ENCODE peak calls at places on chromosomes 12 and 14, in seven cellular contexts. W is A549, U is hepatocyte, I is fibroblast of mammary gland, N is fibroblast of lung, P is endothelial cell of umbilical vein, G is PC-3. X is an unnamed sample.

GRCh38 chr12:3202734-3203446 is 125.7 kb downstream of the TSPAN9 start:
- DNase-seq in W (peak; percentile 84), U (peak; percentile 60), I (peak; percentile 40), N (peak; percentile 41), P (peak; percentile 58), G (peak; percentile 64), X (peak; percentile 39)

GRCh38 chr14:23572841-23573240 is 5.2 kb upstream of the AP1G2 start:
- DNase-seq in W (no peak), U (peak; percentile 1), I (no peak), N (no peak), P (no peak), G (no peak), X (no peak)

GRCh38 chr12:6962285-6963015 is 8.0 kb downstream of the PHB2 start:
- DNase-seq in W (no peak), U (peak; percentile 81), I (no peak), N (no peak), P (no peak), G (no peak), X (no peak)

GRCh38 chr12:106084048-106084671 is 54.6 kb downstream of the NUAK1 start:
- DNase-seq in W (peak; percentile 57), U (no peak), I (peak; percentile 44), N (peak; percentile 53), P (no peak), G (peak; percentile 62), X (no peak)

GRCh38 chr14:61462566-61463195 is 141.3 kb downstream of the PRKCH start:
- DNase-seq in W (no peak), U (peak; percentile 55), I (peak; percentile 95), N (peak; percentile 90), P (peak; percentile 73), G (peak; percentile 91), X (no peak)

GRCh38 chr14:68824517-68825347 is 31.9 kb upstream of the ZFP36L1 start:
- DNase-seq in W (peak; percentile 80), U (peak; percentile 86), I (peak; percentile 79), N (peak; percentile 69), P (peak; percentile 66), G (peak; percentile 90), X (peak; percentile 82)

GRCh38 chr12:65522956-65523857 is 244.7 kb downstream of the MSRB3 start:
- DNase-seq in W (no peak), U (no peak), I (peak; percentile 55), N (no peak), P (peak; percentile 74), G (peak; percentile 25), X (no peak)

GRCh38 chr12:124445121-124445718 is 122.2 kb downstream of the NCOR2 start:
- DNase-seq in W (no peak), U (no peak), I (no peak), N (no peak), P (no peak), G (no peak), X (no peak)

GRCh38 chr14:62691613-62692489 is 353.4 kb downstream of the KCNH5 start:
- DNase-seq in W (peak; percentile 66), U (peak; percentile 88), I (peak; percentile 92), N (peak; percentile 99), P (peak; percentile 49), G (peak; percentile 95), X (no peak)

GRCh38 chr12:98418357-98419075 is 96.9 kb upstream of the TMPO start:
- DNase-seq in W (peak; percentile 55), U (peak; percentile 85), I (peak; percentile 94), N (peak; percentile 95), P (peak; percentile 51), G (peak; percentile 92), X (peak; percentile 67)

GRCh38 chr14:94143239-94143638 is 13.8 kb upstream of the IFI27L2 start:
- DNase-seq in W (no peak), U (no peak), I (no peak), N (no peak), P (no peak), G (peak; percentile 27), X (peak; percentile 35)

GRCh38 chr12:92695577-92695976 is 7.2 kb upstream of the PLEKHG7 start:
- DNase-seq in W (no peak), U (no peak), I (no peak), N (no peak), P (no peak), G (no peak), X (no peak)

GRCh38 chr14:96626916-96627315 is 124.7 kb downstream of the PAPOLA start:
- DNase-seq in W (no peak), U (no peak), I (no peak), N (no peak), P (no peak), G (peak; percentile 28), X (peak; percentile 22)

GRCh38 chr12:77847060-77847541 is 16.4 kb downstream of the NAV3 start:
- DNase-seq in W (no peak), U (no peak), I (peak; percentile 34), N (no peak), P (peak; percentile 40), G (peak; percentile 39), X (peak; percentile 87)

GRCh38 chr14:23538049-23538718 is 13.4 kb downstream of the ZFHX2 start:
- DNase-seq in W (no peak), U (no peak), I (no peak), N (no peak), P (no peak), G (no peak), X (no peak)

GRCh38 chr12:102459314-102459713 is 21.0 kb downstream of the IGF1 start:
- DNase-seq in W (no peak), U (no peak), I (peak; percentile 17), N (peak; percentile 40), P (no peak), G (no peak), X (no peak)

GRCh38 chr14:78614651-78615050 is 444.5 kb downstream of the NRXN3 start:
- DNase-seq in W (no peak), U (no peak), I (no peak), N (peak; percentile 4), P (no peak), G (no peak), X (no peak)

GRCh38 chr12:49301759-49302158 is 6.8 kb downstream of the PRPH start:
- DNase-seq in W (no peak), U (peak; percentile 26), I (no peak), N (no peak), P (no peak), G (no peak), X (peak; percentile 28)

GRCh38 chr12:24539646-24540045 is 409.3 kb downstream of the BCAT1 start:
- DNase-seq in W (no peak), U (no peak), I (no peak), N (peak; percentile 69), P (no peak), G (no peak), X (no peak)

GRCh38 chr14:43649508-43649907 is 857.6 kb downstream of the FSCB start:
- DNase-seq in W (no peak), U (no peak), I (no peak), N (no peak), P (no peak), G (no peak), X (no peak)

DNA sequence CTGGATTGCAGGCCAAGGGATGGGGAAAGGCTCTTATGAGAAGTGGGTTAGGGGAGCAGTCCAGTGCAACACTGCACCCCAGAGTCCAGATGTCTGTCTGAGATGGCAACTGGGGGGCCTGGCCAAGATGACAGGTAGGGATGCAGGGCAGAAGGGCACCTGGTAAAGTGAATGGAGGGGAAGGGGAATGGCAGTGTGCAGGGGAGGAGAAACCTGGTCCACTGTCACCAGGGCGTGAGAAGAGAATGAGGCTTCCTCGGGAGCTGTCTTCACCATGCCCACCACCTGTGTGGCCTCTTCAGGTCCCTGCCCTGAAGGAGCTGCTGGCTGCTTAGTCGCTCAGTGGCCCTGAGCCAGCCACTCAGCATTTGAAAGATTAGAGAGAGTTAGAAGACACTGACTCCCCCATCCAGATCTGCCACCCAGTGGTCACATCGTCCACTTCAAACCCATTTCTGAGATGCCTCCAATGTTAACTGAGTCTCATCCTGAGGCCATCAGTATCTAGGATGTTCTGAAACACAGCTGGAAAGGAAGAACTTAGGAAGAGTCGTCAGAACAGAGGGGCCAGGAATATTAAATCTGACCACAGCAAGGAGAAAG is 57.3 kb downstream of the PLEKHG3 start:
- DNase-seq in W (peak; percentile 53), U (peak; percentile 28), I (peak; percentile 31), N (no peak), P (no peak), G (peak; percentile 75), X (no peak)
- TF ChIP-seq CTCF in W (peak; percentile 54), U (peak; percentile 15), I (no peak), N (no peak), P (no peak), G (peak; percentile 65), X (no peak)

DNA sequence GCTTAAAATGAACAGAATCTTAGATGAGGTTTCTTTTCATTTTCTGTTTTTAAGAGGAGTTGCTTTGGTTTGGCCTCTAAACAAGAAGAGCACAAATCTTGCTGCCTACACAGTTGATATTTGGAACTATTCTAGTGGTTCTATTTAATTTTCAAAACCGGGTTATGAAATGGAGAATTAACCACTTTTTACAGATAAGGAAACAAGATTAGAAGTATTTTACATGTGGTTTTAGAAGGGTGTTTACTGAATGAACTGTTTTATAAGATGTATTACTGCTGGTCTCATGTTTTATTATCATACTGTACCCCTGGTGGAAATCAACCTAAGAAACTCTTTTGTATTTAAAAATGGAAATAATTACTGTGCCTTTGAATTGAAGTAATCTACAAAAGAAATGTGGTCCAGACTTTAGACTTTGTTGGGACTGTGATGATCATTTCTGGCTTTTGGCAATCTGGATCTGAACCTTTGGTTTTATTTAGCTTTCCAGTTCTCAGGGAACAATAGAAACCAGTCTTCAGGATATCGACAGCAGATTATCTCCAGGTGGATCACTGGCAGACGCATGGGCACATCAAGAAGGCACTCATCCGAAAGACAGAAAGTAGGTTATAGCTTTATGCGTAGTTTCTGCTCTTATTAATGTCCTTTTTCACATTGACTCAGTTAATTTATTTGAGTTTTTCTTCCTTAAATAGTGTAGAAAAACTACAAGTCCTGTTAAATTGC is 43.2 kb downstream of the TBK1 start:
- DNase-seq in W (no peak), U (no peak), I (no peak), N (no peak), P (no peak), G (no peak), X (no peak)
- H3K4me3 ChIP-seq in W (no peak overlapping the region), U (no peak overlapping the region), I (no peak overlapping the region), N (no peak overlapping the region), P (no peak overlapping the region), G (no peak overlapping the region), X (no peak overlapping the region)

GRCh38 chr12:38162013-38162412 is 154.6 kb upstream of the ALG10B start:
- DNase-seq in W (no peak), U (no peak), I (no peak), N (no peak), P (no peak), G (no peak), X (no peak)
- TF ChIP-seq CTCF in W (no peak), U (no peak), I (no peak), N (no peak), P (no peak), G (no peak), X (no peak)

DNA sequence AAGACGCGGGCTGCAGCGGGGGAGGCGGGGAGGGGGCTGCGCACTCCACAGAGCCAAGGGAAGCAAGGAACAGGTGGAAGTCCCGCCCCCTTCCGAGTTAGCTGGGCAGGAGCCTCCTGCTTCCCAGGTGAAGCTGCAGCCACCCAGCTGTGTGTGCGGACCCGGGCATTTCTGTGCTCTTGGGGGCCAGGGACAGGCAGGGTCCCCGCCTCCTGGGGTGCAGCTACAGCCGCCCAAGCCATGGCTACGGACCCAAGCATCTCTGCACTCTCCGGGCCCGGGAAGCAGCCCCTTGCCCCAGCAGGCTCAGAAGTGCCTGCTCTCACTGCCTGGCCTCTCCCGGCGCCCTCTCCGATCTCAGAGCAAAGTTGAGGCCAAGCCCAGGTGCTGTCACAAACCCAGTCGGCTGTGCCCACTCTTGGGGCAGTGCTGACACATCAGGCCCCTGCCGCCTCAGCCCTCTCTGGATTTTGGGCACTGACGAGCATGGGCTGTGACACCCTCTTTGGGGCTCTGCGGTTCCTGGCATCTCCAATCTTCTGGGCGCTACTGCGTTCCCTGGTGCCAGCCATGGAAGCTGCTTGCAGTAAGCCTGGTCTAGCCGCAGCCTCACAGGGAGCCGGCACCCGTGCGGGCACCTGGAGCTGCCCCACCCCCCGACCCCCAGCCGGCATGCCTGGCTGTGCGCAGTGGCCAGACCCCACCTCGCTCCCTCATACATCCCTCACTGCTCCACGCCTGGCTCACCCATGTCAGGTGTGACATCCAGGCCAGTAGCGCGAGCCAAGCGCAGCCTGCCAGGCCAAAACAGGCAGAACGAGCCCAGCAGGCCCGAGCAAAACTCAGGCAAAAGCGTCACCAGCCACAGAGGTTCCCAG is 8.5 kb upstream of the MGAT4C start:
- DNase-seq in W (no peak), U (peak; percentile 17), I (no peak), N (peak; percentile 4), P (no peak), G (peak; percentile 68), X (no peak)
- H3K4me3 ChIP-seq in W (no peak overlapping the region), U (no peak overlapping the region), I (no peak overlapping the region), N (no peak overlapping the region), P (peak overlapping the region; percentile 13), G (peak overlapping the region; percentile 63), X (no peak overlapping the region)